ENCODE peak calls at places on chromosomes 16 and 17, in four cellular contexts. One of them, this sample, is unnamed.

GRCh38 chr16:88387941-88388627 is 5.3 kb downstream of the ZNF469 start:
- DNase-seq in NCI-H2171 treated with DMSO at 0.1 percent for 48 hours: no peak
- DNase-seq in CD14-positive monocyte: no peak
- DNase-seq in iPS DF 19.7: no peak
- DNase-seq in this sample: no peak

GRCh38 chr17:69012895-69013805 is 47.6 kb downstream of the ABCA9 start:
- DNase-seq in CD14-positive monocyte: no peak
- DNase-seq in NCI-H2171 treated with DMSO at 0.1 percent for 48 hours: no peak
- DNase-seq in iPS DF 19.7: no peak
- DNase-seq in this sample: no peak

GRCh38 chr16:30112197-30113030 is 923 bp downstream of the GDPD3 start:
- DNase-seq in CD14-positive monocyte: peak
- DNase-seq in iPS DF 19.7: no peak
- DNase-seq in NCI-H2171 treated with DMSO at 0.1 percent for 48 hours: no peak
- DNase-seq in this sample: no peak

GRCh38 chr16:55526448-55526847 is 17.6 kb downstream of the LPCAT2 start:
- DNase-seq in CD14-positive monocyte: no peak
- DNase-seq in iPS DF 19.7: no peak
- DNase-seq in NCI-H2171 treated with DMSO at 0.1 percent for 48 hours: no peak
- DNase-seq in this sample: no peak

GRCh38 chr17:58317421-58318064 is 11.1 kb downstream of the TSPOAP1 start:
- DNase-seq in iPS DF 19.7: no peak
- DNase-seq in CD14-positive monocyte: peak
- DNase-seq in NCI-H2171 treated with DMSO at 0.1 percent for 48 hours: peak
- DNase-seq in this sample: peak

GRCh38 chr16:13517856-13518255 is 402.1 kb upstream of the ERCC4 start:
- DNase-seq in CD14-positive monocyte: no peak
- DNase-seq in iPS DF 19.7: no peak
- DNase-seq in NCI-H2171 treated with DMSO at 0.1 percent for 48 hours: peak
- DNase-seq in this sample: no peak

GRCh38 chr16:70680495-70681381 is 5.1 kb downstream of the MTSS2 start:
- DNase-seq in NCI-H2171 treated with DMSO at 0.1 percent for 48 hours: no peak
- DNase-seq in CD14-positive monocyte: no peak
- DNase-seq in iPS DF 19.7: no peak
- DNase-seq in this sample: no peak

GRCh38 chr16:67845291-67846062 is 1.3 kb upstream of the NUTF2 start:
- DNase-seq in CD14-positive monocyte: no peak
- DNase-seq in iPS DF 19.7: no peak
- DNase-seq in NCI-H2171 treated with DMSO at 0.1 percent for 48 hours: peak
- DNase-seq in this sample: no peak

GRCh38 chr17:62627219-62627903 is at the start of gene MRC2:
- DNase-seq in CD14-positive monocyte: no peak
- DNase-seq in iPS DF 19.7: no peak
- DNase-seq in NCI-H2171 treated with DMSO at 0.1 percent for 48 hours: no peak
- DNase-seq in this sample: peak

GRCh38 chr16:2962334-2963073 is 1.6 kb upstream of the KREMEN2 start:
- DNase-seq in iPS DF 19.7: no peak
- DNase-seq in NCI-H2171 treated with DMSO at 0.1 percent for 48 hours: no peak
- DNase-seq in CD14-positive monocyte: no peak
- DNase-seq in this sample: no peak

GRCh38 chr16:68284847-68285246 is 20.5 kb downstream of the SLC7A6 start:
- DNase-seq in NCI-H2171 treated with DMSO at 0.1 percent for 48 hours: no peak
- DNase-seq in iPS DF 19.7: no peak
- DNase-seq in CD14-positive monocyte: peak
- DNase-seq in this sample: peak

GRCh38 chr17:49132699-49133364 is at the start of gene B4GALNT2:
- DNase-seq in iPS DF 19.7: no peak
- DNase-seq in CD14-positive monocyte: no peak
- DNase-seq in NCI-H2171 treated with DMSO at 0.1 percent for 48 hours: no peak
- DNase-seq in this sample: no peak

GRCh38 chr17:31830971-31831755 is 27.9 kb downstream of the COPRS start:
- DNase-seq in NCI-H2171 treated with DMSO at 0.1 percent for 48 hours: no peak
- DNase-seq in iPS DF 19.7: no peak
- DNase-seq in CD14-positive monocyte: no peak
- DNase-seq in this sample: no peak

GRCh38 chr17:49548506-49549310 is 27.0 kb upstream of the NXPH3 start:
- DNase-seq in NCI-H2171 treated with DMSO at 0.1 percent for 48 hours: no peak
- DNase-seq in iPS DF 19.7: no peak
- DNase-seq in CD14-positive monocyte: no peak
- DNase-seq in this sample: no peak

GRCh38 chr17:19645608-19646250 is 2.8 kb upstream of the ALDH3A2 start:
- DNase-seq in iPS DF 19.7: no peak
- DNase-seq in NCI-H2171 treated with DMSO at 0.1 percent for 48 hours: no peak
- DNase-seq in CD14-positive monocyte: peak
- DNase-seq in this sample: peak

GRCh38 chr17:565506-565905 is 149.1 kb downstream of the VPS53 start:
- DNase-seq in NCI-H2171 treated with DMSO at 0.1 percent for 48 hours: no peak
- DNase-seq in CD14-positive monocyte: no peak
- DNase-seq in iPS DF 19.7: no peak
- DNase-seq in this sample: no peak

GRCh38 chr17:4908301-4908700 is 5.4 kb upstream of the CHRNE start:
- DNase-seq in CD14-positive monocyte: no peak
- DNase-seq in NCI-H2171 treated with DMSO at 0.1 percent for 48 hours: no peak
- DNase-seq in iPS DF 19.7: no peak
- DNase-seq in this sample: no peak

GRCh38 chr16:52837251-52837650 is 215.4 kb downstream of the CHD9NB start:
- DNase-seq in CD14-positive monocyte: no peak
- DNase-seq in NCI-H2171 treated with DMSO at 0.1 percent for 48 hours: no peak
- DNase-seq in iPS DF 19.7: no peak
- DNase-seq in this sample: no peak

GRCh38 chr16:20598832-20599469 is 22.8 kb upstream of the ACSM2B start:
- DNase-seq in CD14-positive monocyte: no peak
- DNase-seq in iPS DF 19.7: no peak
- DNase-seq in NCI-H2171 treated with DMSO at 0.1 percent for 48 hours: no peak
- DNase-seq in this sample: no peak

GRCh38 chr17:34156741-34157589 is 98.1 kb upstream of the CCL2 start:
- DNase-seq in CD14-positive monocyte: no peak
- DNase-seq in NCI-H2171 treated with DMSO at 0.1 percent for 48 hours: no peak
- DNase-seq in iPS DF 19.7: no peak
- DNase-seq in this sample: no peak

GRCh38 chr17:71790791-71791190 is 330.0 kb upstream of the SOX9 start:
- DNase-seq in iPS DF 19.7: no peak
- DNase-seq in CD14-positive monocyte: no peak
- DNase-seq in NCI-H2171 treated with DMSO at 0.1 percent for 48 hours: no peak
- DNase-seq in this sample: no peak

GRCh38 chr16:46482895-46483294 is 138.3 kb downstream of the SHCBP1 start:
- DNase-seq in CD14-positive monocyte: no peak
- DNase-seq in NCI-H2171 treated with DMSO at 0.1 percent for 48 hours: peak
- DNase-seq in iPS DF 19.7: no peak
- DNase-seq in this sample: no peak

GRCh38 chr17:74641949-74642298 is 18.4 kb upstream of the CD300E start:
- DNase-seq in NCI-H2171 treated with DMSO at 0.1 percent for 48 hours: no peak
- DNase-seq in iPS DF 19.7: no peak
- DNase-seq in CD14-positive monocyte: no peak
- DNase-seq in this sample: no peak

GRCh38 chr17:72588961-72589360 is 468.1 kb downstream of the SOX9 start:
- DNase-seq in CD14-positive monocyte: no peak
- DNase-seq in iPS DF 19.7: no peak
- DNase-seq in NCI-H2171 treated with DMSO at 0.1 percent for 48 hours: peak
- DNase-seq in this sample: no peak

GRCh38 chr17:32323784-32324590 is 18.0 kb downstream of the C17orf75 start:
- DNase-seq in CD14-positive monocyte: no peak
- DNase-seq in NCI-H2171 treated with DMSO at 0.1 percent for 48 hours: no peak
- DNase-seq in iPS DF 19.7: no peak
- DNase-seq in this sample: no peak

GRCh38 chr17:79148584-79148983 is 74.0 kb downstream of the ENGASE start:
- DNase-seq in NCI-H2171 treated with DMSO at 0.1 percent for 48 hours: no peak
- DNase-seq in CD14-positive monocyte: no peak
- DNase-seq in iPS DF 19.7: no peak
- DNase-seq in this sample: no peak

GRCh38 chr17:6713130-6713917 is at the start of gene SLC13A5:
- DNase-seq in NCI-H2171 treated with DMSO at 0.1 percent for 48 hours: no peak
- DNase-seq in CD14-positive monocyte: no peak
- DNase-seq in iPS DF 19.7: peak
- DNase-seq in this sample: no peak

GRCh38 chr17:44210342-44211192 is 8.9 kb downstream of the UBTF start:
- DNase-seq in iPS DF 19.7: no peak
- DNase-seq in NCI-H2171 treated with DMSO at 0.1 percent for 48 hours: no peak
- DNase-seq in CD14-positive monocyte: peak
- DNase-seq in this sample: peak

This sample was measured in stimulated activated naive B cell treated with anti-CD40 and anti-IgM and Interleukin-4, amounts not matched to agents 10 μg/mL and 1 μg/mL and 100 μg/mL, for 72 hours.